ENCODE peak calls at places on chromosome 15, in four cellular contexts. T is NCI-H1694, Z is activated T-helper 1 cell treated with Interleukin-2 at 50 U/mL for 16 hours, D is posterior cingulate gyrus. K is an unnamed sample.

GRCh38 chr15:43523646-43524045 is 6.2 kb downstream of the MAP1A start:
- DNase-seq in D (no peak), Z (no peak), T (no peak), K (no peak)

GRCh38 chr15:96181873-96182301 is 148.6 kb upstream of the NR2F2 start:
- DNase-seq in Z (no peak), T (no peak), D (no peak), K (no peak)

GRCh38 chr15:71761649-71762048 is 48.7 kb upstream of the NR2E3 start:
- DNase-seq in Z (no peak), T (no peak), D (no peak), K (no peak)

GRCh38 chr15:90838066-90838465 is 30.3 kb upstream of the FURIN start:
- DNase-seq in D (no peak), T (no peak), Z (peak), K (no peak)

GRCh38 chr15:98085003-98085639 is 124.6 kb downstream of the ARRDC4 start:
- DNase-seq in T (peak), Z (no peak), D (no peak), K (peak)

GRCh38 chr15:70501849-70502248 is 261.5 kb downstream of the UACA start:
- DNase-seq in Z (no peak), D (no peak), T (no peak), K (no peak)

GRCh38 chr15:95162069-95162468 is 930.7 kb downstream of the MCTP2 start:
- DNase-seq in Z (no peak), D (no peak), T (no peak), K (no peak)

GRCh38 chr15:89419370-89419984 is 76.9 kb downstream of the RHCG start:
- DNase-seq in D (no peak), T (no peak), Z (no peak), K (no peak)

GRCh38 chr15:25883860-25884259 is 20.7 kb upstream of the ATP10A start:
- DNase-seq in T (no peak), D (no peak), Z (no peak), K (no peak)

GRCh38 chr15:41337047-41337446 is 4.4 kb downstream of the NUSAP1 start:
- DNase-seq in D (no peak), T (no peak), Z (no peak), K (no peak)

GRCh38 chr15:100861511-100861991 is 18.1 kb upstream of the ALDH1A3 start:
- DNase-seq in Z (no peak), D (peak), T (no peak), K (no peak)

GRCh38 chr15:36414670-36415069 is 164.8 kb upstream of the CDIN1 start:
- DNase-seq in Z (no peak), D (no peak), T (no peak), K (no peak)

GRCh38 chr15:40915679-40916078 is 13.5 kb upstream of the DLL4 start:
- DNase-seq in D (no peak), T (no peak), Z (no peak), K (no peak)

GRCh38 chr15:28094732-28095521 is 4.2 kb downstream of the OCA2 start:
- DNase-seq in T (no peak), Z (no peak), D (no peak), K (no peak)

GRCh38 chr15:68187559-68187958 is 17.6 kb downstream of the CALML4 start:
- DNase-seq in T (peak), Z (no peak), D (no peak), K (no peak)

GRCh38 chr15:94331731-94332130 is 100.4 kb downstream of the MCTP2 start:
- DNase-seq in Z (no peak), D (no peak), T (no peak), K (no peak)

GRCh38 chr15:58934521-58934920 is 1.0 kb upstream of the SLTM start:
- DNase-seq in Z (no peak), T (no peak), D (no peak), K (no peak)

GRCh38 chr15:32651229-32651837 is 9.8 kb downstream of the SCG5 start:
- DNase-seq in D (peak), T (no peak), Z (peak), K (peak)

GRCh38 chr15:74835312-74835823 is 7.6 kb downstream of the ULK3 start:
- DNase-seq in D (peak), T (peak), Z (peak), K (no peak)

GRCh38 chr15:100863406-100864198 is 16.0 kb upstream of the ALDH1A3 start:
- DNase-seq in Z (no peak), T (no peak), D (peak), K (no peak)

GRCh38 chr15:94258246-94258645 is 26.9 kb downstream of the MCTP2 start:
- DNase-seq in Z (no peak), D (no peak), T (no peak), K (peak)

GRCh38 chr15:20358066-20358780 is 183.4 kb downstream of the GOLGA6L6 start:
- DNase-seq in Z (no peak), T (no peak), D (no peak), K (no peak)

GRCh38 chr15:89101302-89102191 is 13.3 kb downstream of the ABHD2 start:
- DNase-seq in T (no peak), Z (no peak), D (peak), K (no peak)

GRCh38 chr15:91271565-91272153 is 171.6 kb downstream of the SV2B start:
- DNase-seq in Z (peak), T (peak), D (peak), K (no peak)

GRCh38 chr15:74955017-74955416 is 1.6 kb downstream of the RPP25 start:
- DNase-seq in D (no peak), T (no peak), Z (no peak), K (no peak)

GRCh38 chr15:82540984-82541431 is 751 bp upstream of the RPS17 start:
- DNase-seq in T (no peak), Z (no peak), D (no peak), K (no peak)

GRCh38 chr15:28932361-28932760 is 46.6 kb downstream of the APBA2 start:
- DNase-seq in T (no peak), Z (no peak), D (no peak), K (no peak)

GRCh38 chr15:42137461-42138261 is 18.8 kb downstream of the PLA2G4F start:
- DNase-seq in Z (no peak), T (peak), D (no peak), K (no peak)

GRCh38 chr15:48426047-48426446 is 94.8 kb downstream of the DUT start:
- DNase-seq in D (no peak), T (no peak), Z (no peak), K (no peak)

GRCh38 chr15:89556413-89557262 is 18.6 kb upstream of the TICRR start:
- DNase-seq in D (no peak), T (peak), Z (no peak), K (peak)

GRCh38 chr15:57746752-57747151 is 40.2 kb downstream of the POLR2M start:
- DNase-seq in D (no peak), Z (no peak), T (no peak), K (no peak)

GRCh38 chr15:101381671-101382212 is 86.7 kb upstream of the SNRPA1 start:
- DNase-seq in T (no peak), D (no peak), Z (no peak), K (no peak)

GRCh38 chr15:31261266-31262142 is 65.1 kb upstream of the KLF13 start:
- DNase-seq in Z (no peak), T (no peak), D (no peak), K (no peak)

GRCh38 chr15:59371458-59372351 is 966 bp downstream of the MYO1E start:
- DNase-seq in Z (no peak), T (no peak), D (peak), K (no peak)

GRCh38 chr15:77769700-77770099 is 137.0 kb upstream of the LINGO1 start:
- DNase-seq in T (no peak), Z (no peak), D (no peak), K (no peak)

K was measured in NCI-H1048.